ENCODE peak calls at places on chromosome 4, in four cellular contexts. One of them, this sample, is unnamed.

GRCh38 chr4:141571368-141571767 is 65.0 kb upstream of the IL15 start:
- DNase-seq in HepG2: no peak
- DNase-seq in SK-N-SH: no peak
- DNase-seq in K562: no peak
- DNase-seq in this sample: no peak

GRCh38 chr4:6009452-6009851 is 8.8 kb downstream of the C4orf50 start:
- DNase-seq in K562: no peak
- DNase-seq in HepG2: no peak
- DNase-seq in SK-N-SH: no peak
- DNase-seq in this sample: no peak

GRCh38 chr4:112704991-112705845 is 68.3 kb downstream of the LARP7 start:
- DNase-seq in HepG2: peak
- DNase-seq in K562: no peak
- DNase-seq in SK-N-SH: peak
- DNase-seq in this sample: no peak

GRCh38 chr4:99507762-99508161 is 3.1 kb upstream of the C4orf17 start:
- DNase-seq in SK-N-SH: no peak
- DNase-seq in K562: no peak
- DNase-seq in HepG2: no peak
- DNase-seq in this sample: no peak

GRCh38 chr4:13611283-13611842 is 16.2 kb downstream of the BOD1L1 start:
- DNase-seq in SK-N-SH: no peak
- DNase-seq in K562: no peak
- DNase-seq in HepG2: no peak
- DNase-seq in this sample: no peak

GRCh38 chr4:78057135-78057599 is at the start of gene FRAS1:
- DNase-seq in SK-N-SH: peak
- DNase-seq in K562: no peak
- DNase-seq in HepG2: peak
- DNase-seq in this sample: no peak

GRCh38 chr4:150619032-150619431 is 37.1 kb downstream of the MAB21L2 start:
- DNase-seq in K562: no peak
- DNase-seq in SK-N-SH: no peak
- DNase-seq in HepG2: no peak
- DNase-seq in this sample: no peak

GRCh38 chr4:72446353-72447055 is 122.5 kb downstream of the ADAMTS3 start:
- DNase-seq in K562: no peak
- DNase-seq in SK-N-SH: no peak
- DNase-seq in HepG2: no peak
- DNase-seq in this sample: no peak

GRCh38 chr4:127844605-127845116 is 36.0 kb upstream of the PLK4 start:
- DNase-seq in HepG2: no peak
- DNase-seq in SK-N-SH: no peak
- DNase-seq in K562: peak
- DNase-seq in this sample: no peak

GRCh38 chr4:90187148-90187884 is 60.1 kb downstream of the CCSER1 start:
- DNase-seq in SK-N-SH: no peak
- DNase-seq in K562: no peak
- DNase-seq in HepG2: no peak
- DNase-seq in this sample: no peak

GRCh38 chr4:90185416-90185815 is 58.2 kb downstream of the CCSER1 start:
- DNase-seq in SK-N-SH: no peak
- DNase-seq in HepG2: no peak
- DNase-seq in K562: no peak
- DNase-seq in this sample: no peak

GRCh38 chr4:90189128-90189527 is 61.9 kb downstream of the CCSER1 start:
- DNase-seq in K562: no peak
- DNase-seq in SK-N-SH: no peak
- DNase-seq in HepG2: no peak
- DNase-seq in this sample: no peak

GRCh38 chr4:90184560-90184959 is 57.4 kb downstream of the CCSER1 start:
- DNase-seq in HepG2: no peak
- DNase-seq in K562: no peak
- DNase-seq in SK-N-SH: no peak
- DNase-seq in this sample: no peak

DNA sequence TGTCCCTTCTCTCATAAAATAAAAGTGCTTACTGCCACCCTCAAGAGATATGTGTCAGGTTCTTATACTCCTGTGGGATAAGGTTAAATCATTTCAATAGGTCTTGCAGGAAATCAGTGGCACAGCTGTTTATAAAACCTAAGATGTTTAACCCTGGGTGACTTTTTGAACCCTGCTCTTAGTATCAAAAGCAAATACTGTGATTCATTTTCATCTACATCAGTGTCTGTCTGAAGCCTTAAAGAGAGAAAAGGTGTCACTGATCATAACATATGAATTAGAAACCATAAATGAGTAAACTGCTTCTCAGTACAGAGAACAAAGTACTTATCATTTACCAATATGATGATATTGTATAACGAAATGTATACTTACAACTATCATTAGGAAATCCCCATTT is 59.0 kb downstream of the CCSER1 start:
- DNase-seq in HepG2: no peak
- DNase-seq in SK-N-SH: no peak
- DNase-seq in K562: no peak
- DNase-seq in this sample: no peak
- TF ChIP-seq GABPA in HepG2: no peak
- TF ChIP-seq GABPA in SK-N-SH: no peak
- TF ChIP-seq GABPA in K562: no peak
- TF ChIP-seq GABPA in this sample: no peak

GRCh38 chr4:11485926-11486325 is 57.2 kb upstream of the HS3ST1 start:
- DNase-seq in HepG2: no peak
- DNase-seq in K562: no peak
- DNase-seq in SK-N-SH: no peak
- DNase-seq in this sample: no peak

GRCh38 chr4:11489449-11490083 is 60.9 kb upstream of the HS3ST1 start:
- DNase-seq in HepG2: no peak
- DNase-seq in K562: no peak
- DNase-seq in SK-N-SH: no peak
- DNase-seq in this sample: no peak

GRCh38 chr4:11487139-11487538 is 58.4 kb upstream of the HS3ST1 start:
- DNase-seq in K562: no peak
- DNase-seq in SK-N-SH: no peak
- DNase-seq in HepG2: no peak
- DNase-seq in this sample: no peak

GRCh38 chr4:11487876-11488545 is 59.3 kb upstream of the HS3ST1 start:
- DNase-seq in K562: no peak
- DNase-seq in HepG2: no peak
- DNase-seq in SK-N-SH: no peak
- DNase-seq in this sample: peak

DNA sequence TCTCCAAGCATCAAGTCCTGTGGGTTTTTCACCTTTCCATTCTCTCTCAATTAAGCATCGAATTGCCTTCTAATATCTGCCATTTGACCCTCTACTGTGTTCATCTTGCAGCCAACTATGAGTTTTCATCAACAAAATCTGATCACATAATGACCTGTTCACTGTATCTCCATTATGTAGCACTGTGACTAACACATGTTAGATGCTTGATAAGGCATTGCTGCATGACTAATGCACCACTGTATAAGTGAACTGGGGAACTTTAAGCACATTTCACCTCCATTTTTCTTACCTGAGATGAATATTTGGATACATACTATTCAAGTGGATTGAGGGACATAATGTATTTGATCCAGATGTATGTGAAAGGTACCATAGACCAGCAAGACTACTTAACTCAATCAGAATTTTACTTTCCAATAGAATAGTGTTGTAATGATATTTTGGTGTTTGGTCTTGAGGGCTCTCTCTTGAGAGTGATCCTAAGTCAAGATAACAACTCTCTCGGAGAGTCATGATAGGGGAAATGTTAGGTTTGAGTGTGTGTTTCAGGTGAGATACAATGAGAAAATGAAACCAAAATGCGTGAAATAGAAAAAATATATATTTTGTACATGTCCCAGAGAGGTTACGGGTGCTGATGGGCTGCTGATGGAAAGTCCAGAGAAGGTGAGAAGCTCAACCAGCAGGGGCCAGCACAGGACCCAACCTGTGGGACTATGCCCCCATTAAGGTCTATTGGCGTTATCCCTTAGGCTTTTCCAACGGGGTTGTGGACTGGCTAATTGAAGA is 60.2 kb upstream of the HS3ST1 start:
- DNase-seq in HepG2: no peak
- DNase-seq in SK-N-SH: no peak
- DNase-seq in K562: no peak
- DNase-seq in this sample: no peak
- TF ChIP-seq CTCF in HepG2: no peak
- TF ChIP-seq CTCF in SK-N-SH: no peak
- TF ChIP-seq CTCF in K562: no peak
- TF ChIP-seq CTCF in this sample: no peak

DNA sequence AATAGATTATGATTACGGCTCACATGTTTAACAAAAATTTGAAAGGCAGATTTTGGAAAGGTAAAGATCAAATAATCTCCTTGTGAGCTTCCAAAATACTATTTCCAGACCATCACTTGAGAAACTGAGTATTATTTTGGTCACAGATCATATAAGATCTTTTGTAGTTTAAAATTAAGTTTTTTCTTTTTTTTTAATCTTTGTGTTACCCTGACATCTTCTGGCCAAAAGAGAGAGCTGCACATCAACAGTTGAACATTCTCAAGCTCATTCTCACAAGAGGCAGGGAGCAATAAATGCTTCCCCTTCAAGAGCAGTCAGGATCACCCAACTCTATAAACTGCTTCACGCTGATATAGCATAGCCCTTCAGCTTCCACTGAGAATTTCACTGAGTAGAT is 15.9 kb downstream of the TMEM192 start:
- DNase-seq in HepG2: peak
- DNase-seq in SK-N-SH: peak
- DNase-seq in K562: no peak
- DNase-seq in this sample: no peak
- TF ChIP-seq GABPA in HepG2: no peak
- TF ChIP-seq GABPA in SK-N-SH: no peak
- TF ChIP-seq GABPA in K562: no peak
- TF ChIP-seq GABPA in this sample: no peak

GRCh38 chr4:184649026-184649970 is at the start of the genes CASP3 and PRIMPOL:
- DNase-seq in K562: peak
- DNase-seq in HepG2: peak
- DNase-seq in SK-N-SH: peak
- DNase-seq in this sample: peak
- TF ChIP-seq CTCF in K562: no peak
- TF ChIP-seq CTCF in HepG2: peak
- TF ChIP-seq CTCF in SK-N-SH: peak
- TF ChIP-seq CTCF in this sample: no peak

DNA sequence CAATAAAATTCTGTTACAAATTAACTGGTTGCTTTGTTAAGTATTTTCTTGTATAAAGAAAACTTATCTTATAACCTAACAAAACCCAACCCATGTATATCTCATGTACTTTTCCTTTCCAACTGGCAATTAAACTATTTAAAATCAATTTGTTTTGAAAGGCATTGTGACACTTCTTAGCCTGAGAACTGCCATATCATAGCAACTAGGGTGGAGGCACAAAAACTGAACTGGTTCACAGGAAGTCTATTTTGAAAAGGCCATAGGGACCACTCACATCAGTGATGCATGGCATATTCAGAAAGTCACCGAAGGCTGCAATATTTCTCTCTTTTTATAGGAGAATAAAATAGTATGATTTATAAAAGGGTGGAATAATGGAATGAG is 40.5 kb upstream of the ARSJ start:
- DNase-seq in K562: no peak
- DNase-seq in HepG2: no peak
- DNase-seq in SK-N-SH: no peak
- DNase-seq in this sample: no peak
- TF ChIP-seq GABPA in K562: no peak
- TF ChIP-seq GABPA in HepG2: no peak
- TF ChIP-seq GABPA in SK-N-SH: no peak
- TF ChIP-seq GABPA in this sample: no peak

GRCh38 chr4:167623241-167623572 is 388.9 kb upstream of the SPOCK3 start:
- DNase-seq in K562: no peak
- DNase-seq in HepG2: peak
- DNase-seq in SK-N-SH: no peak
- DNase-seq in this sample: no peak

DNA sequence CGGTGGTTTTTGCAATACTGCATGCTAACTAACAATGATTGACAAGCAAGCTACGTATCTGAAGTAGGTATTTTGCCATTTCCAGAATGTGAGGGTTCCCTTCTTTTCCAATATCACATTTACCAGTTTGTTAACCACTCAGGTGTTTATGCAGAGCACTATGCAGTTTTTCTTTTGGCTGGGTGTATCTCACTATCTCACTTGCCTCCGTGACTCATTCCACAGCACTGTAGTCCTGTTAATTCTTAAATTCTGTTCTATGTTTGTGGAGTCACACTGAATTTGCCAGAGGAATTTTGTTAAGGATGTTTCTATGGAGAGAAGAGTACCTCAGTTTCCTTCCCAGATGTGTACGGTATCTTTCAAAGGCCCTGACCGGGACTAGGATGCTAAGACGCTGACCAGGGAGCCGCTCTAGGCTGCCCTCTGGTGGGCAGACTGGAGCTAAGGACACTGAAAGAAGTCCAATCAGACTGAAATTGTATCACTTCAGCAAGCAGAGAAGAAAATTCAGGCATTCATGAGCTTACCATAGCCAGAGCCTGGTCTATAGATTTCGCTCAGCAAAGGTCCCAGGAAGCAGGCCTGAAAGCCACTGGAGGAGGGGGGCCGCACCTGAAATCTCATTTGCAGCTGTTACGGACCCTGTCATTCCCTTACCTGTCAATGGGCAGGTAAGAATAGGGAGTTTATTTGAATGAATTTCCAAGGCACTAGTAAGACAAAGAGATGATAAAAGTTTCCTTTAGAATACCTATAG is 388.4 kb upstream of the SPOCK3 start:
- DNase-seq in HepG2: peak
- DNase-seq in SK-N-SH: peak
- DNase-seq in K562: peak
- DNase-seq in this sample: no peak
- TF ChIP-seq CTCF in HepG2: peak
- TF ChIP-seq CTCF in SK-N-SH: peak
- TF ChIP-seq CTCF in K562: peak
- TF ChIP-seq CTCF in this sample: peak

GRCh38 chr4:88027611-88028608 is 20.5 kb downstream of the PKD2 start:
- DNase-seq in HepG2: no peak
- DNase-seq in SK-N-SH: no peak
- DNase-seq in K562: no peak
- DNase-seq in this sample: peak
- TF ChIP-seq GABPA in HepG2: no peak
- TF ChIP-seq GABPA in SK-N-SH: no peak
- TF ChIP-seq GABPA in K562: no peak
- TF ChIP-seq GABPA in this sample: no peak

DNA sequence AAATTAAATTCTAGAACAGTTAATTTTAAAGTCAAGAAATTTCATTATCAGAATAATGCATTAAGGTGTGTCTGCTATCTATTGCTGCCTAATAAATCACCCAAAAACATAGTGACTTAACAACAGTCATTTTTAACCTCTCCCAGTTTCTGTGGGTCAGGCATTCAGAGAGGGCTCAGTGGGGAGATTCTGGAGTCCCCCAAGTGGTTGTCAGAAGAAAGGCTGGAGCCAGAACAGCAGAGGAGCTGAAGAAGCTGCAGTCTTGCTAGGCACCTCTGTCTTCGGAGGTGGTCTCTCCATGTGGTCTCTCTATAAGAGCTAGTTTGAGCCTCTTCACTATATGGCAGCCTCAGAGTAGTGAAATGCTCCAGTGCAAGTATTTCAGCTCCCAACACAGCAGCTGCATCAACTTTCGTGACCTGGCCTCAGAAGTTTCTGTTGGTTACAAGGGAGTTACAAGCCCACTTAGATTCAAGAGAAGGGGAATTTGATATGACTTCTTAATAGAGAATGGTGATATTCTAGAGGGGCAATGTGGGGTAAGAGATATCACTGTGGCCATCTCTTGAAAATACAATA is 9.4 kb upstream of the HOPX start:
- DNase-seq in SK-N-SH: no peak
- DNase-seq in HepG2: no peak
- DNase-seq in K562: no peak
- DNase-seq in this sample: no peak
- TF ChIP-seq CTCF in SK-N-SH: no peak
- TF ChIP-seq CTCF in HepG2: no peak
- TF ChIP-seq CTCF in K562: peak
- TF ChIP-seq CTCF in this sample: no peak

This sample was measured in HL-60.